ENCODE peak calls at places on chromosomes 4 and X, in four cellular contexts. T is stimulated activated CD8-positive, alpha-beta memory T cell treated with anti-CD3 and anti-CD28 coated beads, Interleukin-4, amount 100 ng/mL, for 24 hours; F is activated CD4-positive, alpha-beta T cell treated with anti-CD3 and anti-CD28 coated beads, Interleukin-2, amount 10 ng/mL, durations not matched to agents 7 days and 5 days; Z is choroid plexus epithelial cell. C is an unnamed sample.

GRCh38 chr4:84502333-84502954 is 3.4 kb upstream of the NKX6-1 start:
- DNase-seq in T (no peak), F (no peak), Z (no peak), C (no peak)

GRCh38 chr4:24076811-24077210 is 187.0 kb upstream of the PPARGC1A start:
- DNase-seq in T (no peak), F (no peak), Z (no peak), C (no peak)

GRCh38 chrX:129980540-129981206 is 1.8 kb upstream of the BCORL1 start:
- DNase-seq in T (no peak), F (no peak), Z (no peak), C (no peak)

GRCh38 chrX:129678176-129678880 is 23.6 kb upstream of the APLN start:
- DNase-seq in T (peak), F (peak), Z (no peak), C (no peak)

GRCh38 chr4:174255790-174256189 is 27.7 kb downstream of the FBXO8 start:
- DNase-seq in T (no peak), F (no peak), Z (peak), C (no peak)

GRCh38 chr4:72951628-72952027 is 117.9 kb downstream of the COX18 start:
- DNase-seq in T (no peak), F (no peak), Z (no peak), C (peak)

GRCh38 chr4:108484187-108484586 is 136.2 kb upstream of the RPL34 start:
- DNase-seq in T (no peak), F (no peak), Z (peak), C (no peak)

GRCh38 chr4:16838226-16838875 is 60.1 kb downstream of the LDB2 start:
- DNase-seq in T (no peak), F (no peak), Z (no peak), C (no peak)

GRCh38 chrX:136130931-136131843 is 16.1 kb upstream of the FHL1 start:
- DNase-seq in T (no peak), F (no peak), Z (peak), C (peak)

GRCh38 chr4:16169491-16169890 is 56.8 kb downstream of the TAPT1 start:
- DNase-seq in T (no peak), F (no peak), Z (no peak), C (no peak)

GRCh38 chr4:87884976-87885574 is 52.3 kb downstream of the MEPE start:
- DNase-seq in T (no peak), F (no peak), Z (no peak), C (no peak)

GRCh38 chr4:147194604-147195003 is 248.9 kb upstream of the TTC29 start:
- DNase-seq in T (no peak), F (no peak), Z (no peak), C (no peak)

GRCh38 chrX:106897259-106897658 is 5.9 kb downstream of the RIPPLY1 start:
- DNase-seq in T (no peak), F (no peak), Z (peak), C (no peak)

GRCh38 chrX:132622130-132622529 is 133.3 kb upstream of the MBNL3 start:
- DNase-seq in T (peak), F (no peak), Z (peak), C (no peak)

GRCh38 chr4:18366762-18367358 is 345.3 kb upstream of the LCORL start:
- DNase-seq in T (no peak), F (peak), Z (peak), C (peak)

GRCh38 chrX:80876877-80877276 is 67.2 kb upstream of the BRWD3 start:
- DNase-seq in T (no peak), F (no peak), Z (peak), C (no peak)

GRCh38 chrX:78923198-78924015 is 21.8 kb upstream of the P2RY10 start:
- DNase-seq in T (no peak), F (no peak), Z (no peak), C (no peak)

GRCh38 chr4:71004281-71004851 is 10.9 kb downstream of the DCK start:
- DNase-seq in T (peak), F (peak), Z (no peak), C (no peak)

GRCh38 chrX:118345401-118346257 is at the start of gene WDR44:
- DNase-seq in T (peak), F (peak), Z (peak), C (peak)

GRCh38 chr4:5746829-5747745 is 36.1 kb downstream of the EVC start:
- DNase-seq in T (no peak), F (no peak), Z (peak), C (no peak)

GRCh38 chr4:69894706-69895105 is 34.8 kb upstream of the SULT1E1 start:
- DNase-seq in T (no peak), F (no peak), Z (no peak), C (no peak)

GRCh38 chr4:37365888-37366287 is 121.3 kb downstream of the NWD2 start:
- DNase-seq in T (no peak), F (no peak), Z (no peak), C (no peak)

GRCh38 chrX:66632986-66633385 is 5.9 kb downstream of the EDA2R start:
- DNase-seq in T (no peak), F (no peak), Z (peak), C (no peak)

GRCh38 chr4:3791256-3791655 is 25.1 kb downstream of the ADRA2C start:
- DNase-seq in T (no peak), F (no peak), Z (no peak), C (no peak)

GRCh38 chr4:177583000-177583399 is 140.8 kb upstream of the AGA start:
- DNase-seq in T (no peak), F (no peak), Z (peak), C (no peak)

GRCh38 chrX:50769389-50770063 is 44.5 kb downstream of the SHROOM4 start:
- DNase-seq in T (no peak), F (no peak), Z (no peak), C (no peak)

GRCh38 chr4:780730-781492 is 45.0 kb downstream of the CPLX1 start:
- DNase-seq in T (no peak), F (no peak), Z (no peak), C (no peak)

GRCh38 chr4:56630876-56631666 is 50.0 kb downstream of the HOPX start:
- DNase-seq in T (no peak), F (no peak), Z (peak), C (no peak)

GRCh38 chr4:20997886-20998285 is 297.6 kb downstream of the PACRGL start:
- DNase-seq in T (no peak), F (no peak), Z (no peak), C (no peak)

GRCh38 chr4:1976416-1977352 is 32.1 kb downstream of the NELFA start:
- DNase-seq in T (no peak), F (no peak), Z (no peak), C (no peak)

GRCh38 chr4:74420863-74421262 is 24.1 kb upstream of the AREG start:
- DNase-seq in T (no peak), F (no peak), Z (no peak), C (no peak)

C was measured in epithelial cell of prostate.